ENCODE peak calls at places on chromosome 11, in nine cellular contexts. H is MM.1S, C is foreskin fibroblast, D is ovary, Q is esophagus muscularis mucosa, U is H1, P is body of pancreas, O is IMR-90, X is transverse colon. Z is an unnamed sample.

GRCh38 chr11:75524576-75525432 is 937 bp downstream of the GDPD5 start:
- DNase-seq in H (no peak), C (no peak), D (no peak), Q (no peak), U (no peak), P (peak), O (peak), X (peak), Z (peak)

GRCh38 chr11:19953909-19954308 is 206.4 kb downstream of the DBX1 start:
- DNase-seq in H (no peak), C (peak), D (no peak), Q (no peak), U (no peak), P (no peak), O (peak), X (no peak), Z (peak)

GRCh38 chr11:31131760-31132159 is 237.8 kb downstream of the DCDC1 start:
- DNase-seq in H (no peak), C (no peak), D (no peak), Q (no peak), U (no peak), P (no peak), O (no peak), X (no peak), Z (no peak)

GRCh38 chr11:32400196-32400595 is 35.1 kb downstream of the WT1 start:
- DNase-seq in H (no peak), C (no peak), D (no peak), Q (no peak), U (peak), P (no peak), O (peak), X (no peak), Z (peak)

GRCh38 chr11:36774603-36775002 is 176.6 kb upstream of the RAG2 start:
- DNase-seq in H (no peak), C (peak), D (no peak), Q (no peak), U (no peak), P (no peak), O (peak), X (no peak), Z (peak)

GRCh38 chr11:95512682-95513081 is 276.9 kb downstream of the FAM76B start:
- DNase-seq in H (no peak), C (peak), D (peak), Q (peak), U (no peak), P (no peak), O (peak), X (peak), Z (peak)

GRCh38 chr11:79196950-79197349 is 243.9 kb downstream of the TENM4 start:
- DNase-seq in H (no peak), C (no peak), D (no peak), Q (no peak), U (no peak), P (no peak), O (no peak), X (no peak), Z (no peak)

GRCh38 chr11:107931206-107931605 is 3.0 kb downstream of the RAB39A start:
- DNase-seq in H (no peak), C (no peak), D (no peak), Q (no peak), U (no peak), P (no peak), O (no peak), X (no peak), Z (no peak)

GRCh38 chr11:126465573-126466287 is 110.2 kb downstream of the ST3GAL4 start:
- DNase-seq in H (peak), C (peak), D (no peak), Q (no peak), U (no peak), P (no peak), O (no peak), X (peak), Z (no peak)

GRCh38 chr11:29962243-29962642 is 54.6 kb downstream of the KCNA4 start:
- DNase-seq in H (peak), C (no peak), D (no peak), Q (no peak), U (peak), P (no peak), O (no peak), X (no peak), Z (no peak)

GRCh38 chr11:121553806-121554205 is 101.0 kb upstream of the SORL1-AS1 start:
- DNase-seq in H (no peak), C (peak), D (peak), Q (no peak), U (no peak), P (peak), O (peak), X (peak), Z (peak)

GRCh38 chr11:34960277-34960676 is 43.9 kb downstream of the PDHX start:
- DNase-seq in H (no peak), C (peak), D (no peak), Q (no peak), U (no peak), P (no peak), O (no peak), X (no peak), Z (no peak)

DNA sequence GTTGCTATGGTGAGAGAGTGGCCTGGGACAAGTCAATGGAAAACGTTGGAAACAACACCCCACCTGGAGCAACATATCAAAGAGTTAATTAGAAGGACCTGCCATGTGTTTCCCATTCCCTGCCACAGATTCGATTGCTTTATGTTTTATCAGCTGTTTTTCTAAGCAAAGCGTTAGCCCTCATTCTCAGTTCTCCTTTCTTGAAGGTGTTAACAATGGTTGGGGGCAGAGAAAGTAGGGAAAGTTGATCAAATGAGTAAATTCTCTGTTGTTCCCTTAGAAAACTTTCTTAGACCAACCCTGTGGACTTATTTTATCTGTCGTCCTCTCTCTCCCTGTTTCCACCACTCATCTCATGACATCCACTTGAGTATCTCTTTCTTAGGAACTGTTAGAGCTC is 102.5 kb downstream of the ADAMTS15 start:
- DNase-seq in H (no peak), C (no peak), D (no peak), Q (no peak), U (no peak), P (no peak), O (no peak), X (no peak), Z (no peak)
- TF ChIP-seq CTCF in H (no peak), C (no peak), D (no peak), Q (no peak), U (no peak), P (no peak), O (no peak), X (no peak), Z (no peak)

DNA sequence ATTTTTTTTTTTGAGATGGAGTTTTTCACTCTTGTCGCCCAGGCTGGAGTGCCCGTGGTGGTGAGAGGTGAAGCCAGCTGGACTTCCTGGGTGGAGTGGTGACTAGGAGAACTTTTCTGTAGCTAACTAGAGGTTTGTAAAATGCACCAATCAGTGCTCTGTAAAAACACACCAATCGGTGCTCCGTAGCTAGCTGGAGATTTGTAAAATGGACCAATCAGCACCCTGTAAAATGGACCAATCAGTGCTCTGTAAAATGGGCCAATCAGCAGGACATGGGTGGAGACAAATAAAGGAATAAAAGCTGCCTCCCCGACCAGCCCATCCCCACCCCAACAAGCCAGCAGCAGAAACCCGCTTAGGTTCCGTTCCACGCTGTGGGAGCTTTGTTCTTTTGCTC is 4.4 kb upstream of the RAPSN start:
- DNase-seq in H (no peak), C (no peak), D (no peak), Q (no peak), U (no peak), P (no peak), O (no peak), X (no peak), Z (no peak)
- H3K4me3 ChIP-seq in H (no peak), C (no peak), D (no peak), Q (no peak), U (no peak), P (no peak), O (no peak), X (no peak), Z (no peak)

GRCh38 chr11:28086569-28086968 is 21.4 kb downstream of the KIF18A start:
- DNase-seq in H (no peak), C (peak), D (no peak), Q (no peak), U (no peak), P (no peak), O (peak), X (no peak), Z (peak)

GRCh38 chr11:28077524-28077923 is 30.4 kb downstream of the KIF18A start:
- DNase-seq in H (no peak), C (no peak), D (no peak), Q (no peak), U (no peak), P (no peak), O (no peak), X (no peak), Z (no peak)

DNA sequence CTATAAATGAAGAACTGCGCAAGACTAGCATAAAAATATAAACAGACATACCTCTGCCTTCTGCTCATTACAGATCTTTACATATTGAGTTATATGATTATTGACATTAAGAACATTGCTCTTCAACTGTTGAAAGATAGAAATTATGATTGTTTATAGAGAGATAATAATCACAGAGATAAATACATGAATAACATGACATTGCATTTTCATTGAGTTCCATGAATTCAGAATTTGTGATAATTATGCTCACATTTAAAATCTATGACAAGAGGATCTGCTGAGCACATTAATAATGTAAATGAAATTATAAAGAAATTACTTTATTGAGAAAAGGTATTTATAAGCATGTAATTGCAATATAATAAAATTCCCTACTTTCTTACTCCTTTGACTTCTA is 24.8 kb downstream of the KIF18A start:
- DNase-seq in H (no peak), C (no peak), D (no peak), Q (no peak), U (no peak), P (no peak), O (no peak), X (no peak), Z (no peak)
- TF ChIP-seq CTCF in H (no peak), C (no peak), D (no peak), Q (no peak), U (no peak), P (no peak), O (no peak), X (no peak), Z (no peak)

GRCh38 chr11:129951883-129952262 is 50.8 kb downstream of the PRDM10 start:
- DNase-seq in H (no peak), C (no peak), D (no peak), Q (no peak), U (no peak), P (no peak), O (no peak), X (no peak), Z (no peak)
- H3K4me3 ChIP-seq in H (no peak), C (no peak), D (no peak), Q (no peak), U (no peak), P (no peak), O (no peak), X (no peak), Z (no peak)

GRCh38 chr11:18171377-18172000 is 1.1 kb upstream of the MRGPRX4 start:
- DNase-seq in H (peak), C (peak), D (no peak), Q (no peak), U (no peak), P (no peak), O (no peak), X (no peak), Z (peak)
- TF ChIP-seq CTCF in H (peak), C (peak), D (no peak), Q (peak), U (peak), P (no peak), O (peak), X (peak), Z (peak)

Z was measured in cardiac fibroblast.